ENCODE peak calls at places on chromosomes 1 and 21, in ten cellular contexts. A is fibroblast of mammary gland, W is lower lobe of right lung, N is SK-N-SH, L is coronary artery, P is GM12864, G is glutamatergic neuron, U is cardiac muscle cell, E is Caco-2, Y is tibial nerve. Q is an unnamed sample.

GRCh38 chr1:100866041-100866900 is 28.4 kb downstream of the EXTL2 start:
- DNase-seq in U (peak; percentile 80), W (no peak), L (no peak), E (no peak), P (no peak), G (no peak), A (peak; percentile 70), N (peak; percentile 10), Y (no peak), Q (no peak)

GRCh38 chr1:17624540-17625256 is 85.2 kb downstream of the ARHGEF10L start:
- DNase-seq in N (no peak), W (peak; percentile 77), A (peak; percentile 69), L (peak; percentile 91), P (no peak), U (peak; percentile 46), E (no peak), G (no peak), Y (no peak), Q (no peak)

GRCh38 chr1:101259744-101260148 is 22.9 kb downstream of the S1PR1 start:
- DNase-seq in Y (no peak), W (no peak), N (no peak), U (peak; percentile 81), P (no peak), E (no peak), G (no peak), L (no peak), A (peak; percentile 86), Q (no peak)

GRCh38 chr1:89598450-89599331 is 34.2 kb upstream of the LRRC8C start:
- DNase-seq in G (no peak), U (peak; percentile 66), Y (no peak), N (peak; percentile 55), P (no peak), W (no peak), A (peak; percentile 53), L (no peak), E (peak; percentile 21), Q (no peak)

GRCh38 chr1:187237542-187237941 is 408.8 kb downstream of the PLA2G4A start:
- DNase-seq in Y (no peak), G (no peak), E (no peak), U (no peak), L (no peak), N (no peak), P (no peak), A (no peak), W (no peak), Q (no peak)

GRCh38 chr1:12447301-12447700 is 170.7 kb downstream of the DHRS3 start:
- DNase-seq in E (no peak), U (peak; percentile 78), L (no peak), Y (no peak), G (no peak), P (no peak), A (peak; percentile 75), N (no peak), W (no peak), Q (no peak)

GRCh38 chr1:183910780-183911179 is 105.9 kb downstream of the RGL1 start:
- DNase-seq in U (peak; percentile 30), N (no peak), G (no peak), P (no peak), L (no peak), Y (no peak), W (no peak), E (no peak), A (peak; percentile 27), Q (no peak)

GRCh38 chr1:176241385-176242015 is 34.4 kb upstream of the COP1 start:
- DNase-seq in Y (no peak), P (no peak), N (no peak), G (no peak), L (no peak), W (no peak), U (peak; percentile 60), A (peak; percentile 94), E (peak; percentile 2), Q (no peak)

GRCh38 chr1:34983700-34984355 is 1.3 kb downstream of the TMEM35B start:
- DNase-seq in N (no peak), U (peak; percentile 29), W (no peak), E (no peak), G (no peak), L (no peak), P (no peak), A (no peak), Y (no peak), Q (no peak)

GRCh38 chr21:32448803-32449594 is 36.5 kb downstream of the EVA1C start:
- DNase-seq in W (no peak), E (no peak), A (peak; percentile 42), G (no peak), L (no peak), Y (no peak), N (no peak), U (peak; percentile 71), P (no peak), Q (no peak)

DNA sequence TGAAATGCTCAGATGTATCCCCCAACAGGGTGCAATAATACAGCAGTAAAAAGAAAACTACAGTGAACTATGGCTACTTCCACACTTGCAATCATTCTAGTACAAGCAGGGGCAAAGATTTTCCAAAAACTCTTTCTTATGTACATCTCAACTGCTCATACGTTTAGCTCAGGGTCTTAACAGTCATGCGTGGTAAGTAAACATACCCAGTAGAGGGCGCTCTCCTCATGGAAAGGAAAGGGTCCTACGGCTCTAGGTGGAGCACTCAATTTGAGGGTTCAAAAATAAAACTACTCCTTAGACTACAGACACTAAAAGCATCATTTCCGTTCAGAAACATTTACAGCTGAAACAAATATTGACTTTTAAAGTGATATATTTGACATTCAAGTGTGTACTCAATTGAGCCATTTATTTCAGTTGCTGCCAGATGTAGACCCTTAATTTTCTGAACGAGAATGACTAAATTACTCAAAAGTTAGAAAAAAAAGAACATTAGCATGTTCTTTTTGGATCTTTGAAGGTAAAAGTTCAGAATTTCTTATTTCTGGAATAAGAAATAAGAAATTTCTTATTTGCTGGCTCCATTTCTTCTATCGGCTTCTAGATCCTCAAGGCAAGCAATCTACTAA is 143.4 kb downstream of the KCTD3 start:
- DNase-seq in W (no peak), P (peak; percentile 26), Y (no peak), U (peak; percentile 58), A (peak; percentile 78), E (peak; percentile 46), L (no peak), G (peak; percentile 25), N (peak; percentile 38), Q (peak; percentile 13)
- TF ChIP-seq CTCF in W (peak; percentile 52), P (peak; percentile 76), Y (no peak), U (peak; percentile 53), A (peak; percentile 82), E (peak; percentile 49), L (no peak), G (peak; percentile 84), N (peak; percentile 79), Q (peak; percentile 73)

GRCh38 chr1:193807208-193807607 is 620.8 kb upstream of the B3GALT2 start:
- DNase-seq in L (no peak), A (no peak), P (no peak), U (no peak), W (no peak), Y (no peak), G (no peak), E (no peak), N (no peak), Q (no peak)

GRCh38 chr1:193806079-193807048 is 620.0 kb upstream of the B3GALT2 start:
- DNase-seq in W (no peak), E (no peak), A (no peak), G (no peak), P (no peak), U (no peak), L (no peak), Y (no peak), N (no peak), Q (no peak)
- TF ChIP-seq CTCF in W (no peak), E (no peak), A (no peak), G (no peak), P (no peak), U (no peak), L (no peak), Y (no peak), N (no peak), Q (no peak)

GRCh38 chr1:11061652-11062365 is 2.0 kb upstream of the SRM start:
- DNase-seq in E (no peak), N (no peak), W (no peak), L (no peak), Y (no peak), U (no peak), G (no peak), P (no peak), A (no peak), Q (no peak)

GRCh38 chr1:11058026-11058425 is 1.8 kb downstream of the SRM start:
- DNase-seq in W (no peak), U (no peak), N (no peak), G (no peak), E (no peak), Y (no peak), A (no peak), L (no peak), P (no peak), Q (no peak)

GRCh38 chr1:11059166-11059989 is 440 bp downstream of the SRM start:
- DNase-seq in Y (no peak), L (no peak), P (no peak), G (peak; percentile 52), W (no peak), N (peak; percentile 78), E (peak; percentile 52), U (no peak), A (no peak), Q (peak; percentile 26)

GRCh38 chr1:11058595-11059165 is 1.1 kb downstream of the SRM start:
- DNase-seq in L (no peak), A (no peak), P (no peak), W (peak; percentile 43), E (no peak), U (no peak), Y (no peak), N (peak; percentile 48), G (no peak), Q (no peak)

DNA sequence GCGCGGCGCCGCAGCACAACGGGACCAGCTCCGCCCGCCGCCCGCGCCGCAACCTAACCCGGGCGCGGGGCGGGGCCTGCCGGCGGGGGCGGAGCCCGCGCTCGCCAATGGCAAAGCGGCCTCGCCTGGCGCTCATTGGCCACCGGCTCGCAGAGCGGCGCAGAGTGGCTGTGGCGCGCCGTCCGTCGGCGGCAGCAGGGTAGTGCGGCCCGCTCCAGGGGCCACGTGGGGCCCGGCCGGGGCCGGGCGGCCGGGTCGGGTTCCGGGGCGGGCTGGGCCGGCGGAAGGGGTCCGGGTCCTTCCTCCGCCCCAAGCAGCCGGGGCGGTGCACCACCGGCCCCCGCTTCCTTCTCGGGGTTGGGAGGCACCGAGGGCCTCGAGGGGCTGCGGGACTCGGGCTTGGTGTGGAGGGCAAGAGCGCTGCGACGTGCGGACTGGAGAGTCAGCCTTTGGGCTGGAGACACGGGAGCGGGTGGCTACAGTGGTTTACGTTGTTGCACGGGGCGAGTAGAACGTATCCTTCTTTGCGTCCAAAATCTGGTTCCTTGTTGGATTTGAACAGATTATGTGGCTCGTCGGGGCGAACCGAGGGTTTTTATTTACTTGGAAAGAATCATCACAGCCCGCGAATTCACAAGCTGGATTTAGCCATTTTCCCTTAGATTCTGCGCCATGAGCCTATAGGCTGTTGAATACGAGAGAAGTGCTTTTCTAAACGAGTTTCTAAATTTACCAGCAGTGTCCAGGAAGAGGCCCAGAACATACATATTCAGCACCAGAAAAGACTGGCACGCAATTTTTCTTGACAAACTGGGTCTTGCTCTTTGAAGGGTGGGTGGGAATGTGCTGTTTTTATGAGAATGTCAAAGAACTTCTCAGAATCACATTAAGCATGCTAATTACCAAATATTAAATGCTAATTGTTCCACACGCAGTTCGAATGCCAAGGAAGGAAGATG is at the start of gene SRM:
- DNase-seq in L (peak; percentile 89), U (peak; percentile 94), G (peak; percentile 94), E (peak; percentile 95), P (peak; percentile 64), N (peak; percentile 99), W (peak; percentile 95), Y (peak; percentile 80), A (peak; percentile 83), Q (peak; percentile 79)
- TF ChIP-seq CTCF in L (peak; percentile 40), U (peak; percentile 18), G (peak; percentile 26), E (no peak), P (peak; percentile 30), N (no peak), W (peak; percentile 67), Y (peak; percentile 84), A (no peak), Q (peak; percentile 60)

GRCh38 chr1:19037659-19038058 is 81.2 kb upstream of the IFFO2 start:
- DNase-seq in E (no peak), G (no peak), N (no peak), P (no peak), Y (no peak), W (no peak), L (no peak), A (no peak), U (no peak), Q (no peak)
- TF ChIP-seq CTCF in E (no peak), G (no peak), N (no peak), P (no peak), Y (no peak), W (no peak), L (no peak), A (no peak), U (no peak), Q (no peak)